ENCODE peak calls at places on chromosomes 11 and 22, in six cellular contexts. G, U, A, D, O and N are unnamed samples.

GRCh38 chr11:83475741-83476140 is 189.6 kb upstream of the CCDC90B start:
- DNase-seq in G (no peak), U (no peak), A (no peak), D (no peak), O (no peak), N (no peak)

GRCh38 chr11:17164361-17165246 is 43.2 kb downstream of the PIK3C2A start:
- DNase-seq in G (peak; percentile 25), U (no peak), A (no peak), D (no peak), O (no peak), N (no peak)

GRCh38 chr22:50473855-50474671 is 772 bp downstream of the SBF1 start:
- DNase-seq in G (no peak), U (no peak), A (no peak), D (no peak), O (no peak), N (no peak)

GRCh38 chr11:1303973-1304372 is 5.5 kb downstream of the TOLLIP start:
- DNase-seq in G (no peak), U (no peak), A (peak; percentile 36), D (no peak), O (no peak), N (no peak)

GRCh38 chr11:77821349-77821851 is 456 bp downstream of the AAMDC start:
- DNase-seq in G (peak; percentile 39), U (no peak), A (peak; percentile 44), D (no peak), O (no peak), N (no peak)

GRCh38 chr11:75583710-75584658 is 21.9 kb downstream of the SERPINH1 start:
- DNase-seq in G (peak; percentile 75), U (no peak), A (peak; percentile 68), D (peak; percentile 69), O (no peak), N (no peak)

GRCh38 chr11:1390603-1391164 is 950 bp downstream of the BRSK2 start:
- DNase-seq in G (no peak), U (no peak), A (no peak), D (no peak), O (no peak), N (no peak)

GRCh38 chr11:78753297-78753696 is 178.6 kb upstream of the NARS2 start:
- DNase-seq in G (no peak), U (no peak), A (no peak), D (no peak), O (no peak), N (no peak)

GRCh38 chr22:46150615-46151423 is 493 bp downstream of the PPARA start:
- DNase-seq in G (no peak), U (peak; percentile 25), A (no peak), D (peak; percentile 29), O (no peak), N (no peak)

GRCh38 chr22:46346680-46347405 is 11.3 kb downstream of the TRMU start:
- DNase-seq in G (no peak), U (no peak), A (no peak), D (no peak), O (no peak), N (no peak)

GRCh38 chr11:5625281-5625680 is 480 bp downstream of the TRIM34 start:
- DNase-seq in G (no peak), U (no peak), A (no peak), D (no peak), O (no peak), N (no peak)

DNA sequence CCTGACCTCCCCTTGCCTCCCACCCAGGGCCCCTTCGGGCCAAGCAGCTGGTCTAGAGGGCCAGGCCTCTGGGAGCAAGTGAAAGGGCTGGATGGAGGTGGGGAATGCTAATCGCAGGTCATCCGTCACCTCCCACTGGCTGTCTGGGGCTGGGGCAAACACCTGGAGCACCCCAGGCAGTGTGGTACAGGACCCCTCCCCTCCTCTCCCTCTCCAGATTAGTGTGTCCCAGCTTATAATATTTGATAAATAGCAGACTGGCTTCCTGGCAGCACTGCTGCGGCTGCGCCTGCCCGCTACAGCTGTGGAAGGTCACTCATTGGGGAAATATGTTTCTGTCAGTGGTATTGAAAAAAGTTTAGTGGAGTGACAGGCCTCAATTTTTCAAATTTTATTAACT is 90.7 kb upstream of the PHOX2A start:
- DNase-seq in G (no peak), U (no peak), A (no peak), D (no peak), O (no peak), N (no peak)
- H3K27ac ChIP-seq in G (no peak overlapping the region), U (no peak overlapping the region), A (no peak overlapping the region), D (no peak overlapping the region), O (no peak overlapping the region), N (no peak overlapping the region)

GRCh38 chr22:23365524-23365923 is 185.2 kb downstream of the BCR start:
- DNase-seq in G (no peak), U (no peak), A (no peak), D (no peak), O (no peak), N (no peak)

GRCh38 chr22:23365961-23366360 is 185.7 kb downstream of the BCR start:
- DNase-seq in G (no peak), U (no peak), A (no peak), D (no peak), O (no peak), N (no peak)

GRCh38 chr22:23363683-23364082 is 183.4 kb downstream of the BCR start:
- DNase-seq in G (no peak), U (no peak), A (no peak), D (no peak), O (no peak), N (no peak)

GRCh38 chr22:23361676-23362075 is 181.4 kb downstream of the BCR start:
- DNase-seq in G (no peak), U (no peak), A (no peak), D (no peak), O (no peak), N (no peak)

DNA sequence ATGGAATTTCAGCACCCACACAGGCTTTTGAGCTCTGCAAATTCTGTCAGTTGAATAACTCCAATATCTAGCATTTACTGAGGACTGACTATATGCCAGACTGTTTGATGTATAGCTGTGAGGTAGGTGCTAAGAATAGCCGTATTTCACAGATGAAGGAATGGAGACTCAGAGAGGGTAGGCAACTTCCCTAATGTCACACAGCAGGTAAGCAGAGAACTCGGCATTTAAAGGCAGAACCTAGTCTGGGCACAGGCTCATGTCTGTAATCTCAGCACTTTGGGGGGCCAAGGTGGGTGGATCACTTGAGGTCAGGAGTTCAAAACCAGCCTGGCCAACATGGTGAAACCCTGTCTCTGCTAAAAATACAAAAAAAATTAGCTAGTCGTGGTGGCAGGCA is 184.1 kb downstream of the BCR start:
- DNase-seq in G (no peak), U (no peak), A (no peak), D (no peak), O (no peak), N (no peak)
- H3K27me3 ChIP-seq in G (peaks cover 6% of the 10 kb centered on the region), U (peaks cover 8% of the 10 kb centered on the region), A (no peaks in the 10 kb centered on the region), D (no peaks in the 10 kb centered on the region), O (peaks cover 5% of the 10 kb centered on the region), N (peaks cover 59% of the 10 kb centered on the region)

GRCh38 chr22:41197046-41197807 is 7.9 kb upstream of the L3MBTL2 start:
- DNase-seq in G (peak; percentile 71), U (peak; percentile 72), A (peak; percentile 84), D (peak; percentile 77), O (no peak), N (no peak)
- H3K27ac ChIP-seq in G (peak overlapping the region; percentile 42), U (no peak overlapping the region), A (peak overlapping the region; percentile 60), D (no peak overlapping the region), O (no peak overlapping the region), N (no peak overlapping the region)

DNA sequence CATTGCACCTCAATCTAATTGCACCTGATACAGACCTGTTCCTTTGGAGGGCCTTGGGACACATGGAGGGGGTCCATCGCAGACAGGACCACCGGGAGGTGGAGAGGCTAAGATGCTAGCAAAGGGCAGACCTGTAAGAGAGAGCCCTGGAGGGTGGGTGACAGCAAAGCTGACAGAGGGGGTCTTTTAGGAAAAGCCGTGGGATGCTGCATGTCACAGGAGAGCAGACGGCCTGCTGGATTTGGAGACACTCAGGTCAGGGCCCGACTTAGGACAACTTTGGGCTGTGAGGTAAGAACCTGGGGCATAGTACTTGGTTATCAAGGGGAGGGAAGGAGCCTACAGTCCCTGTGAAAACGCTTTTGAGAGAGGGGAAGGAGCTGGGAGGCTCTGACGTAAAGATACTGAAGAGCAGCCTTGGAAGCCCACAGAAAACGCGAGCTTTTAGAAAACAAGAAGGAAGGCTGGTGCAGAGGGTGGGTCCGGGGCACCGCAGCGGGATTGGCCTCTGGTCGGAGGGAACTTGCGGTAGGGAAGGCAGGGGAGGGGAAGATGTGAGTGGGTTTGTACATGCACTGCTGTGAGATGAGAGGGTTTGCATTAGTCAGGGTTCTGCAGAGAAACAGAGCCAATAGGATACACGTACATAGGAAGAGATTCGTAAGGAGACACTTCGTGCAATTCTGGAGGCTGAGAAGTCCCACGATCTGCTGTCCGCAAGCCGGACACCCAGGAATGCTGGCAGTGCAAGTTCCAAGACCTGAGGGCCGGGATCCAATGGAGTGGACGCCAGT is 868.5 kb downstream of the TBC1D22A start:
- DNase-seq in G (no peak), U (no peak), A (no peak), D (no peak), O (no peak), N (no peak)
- H3K27me3 ChIP-seq in G (peaks cover 3% of the 10 kb centered on the region), U (no peaks in the 10 kb centered on the region), A (no peaks in the 10 kb centered on the region), D (no peaks in the 10 kb centered on the region), O (no peaks in the 10 kb centered on the region), N (no peaks in the 10 kb centered on the region)

GRCh38 chr22:42972592-42973535 is 42.1 kb downstream of the PACSIN2 start:
- DNase-seq in G (no peak), U (no peak), A (no peak), D (no peak), O (no peak), N (no peak)
- H3K27ac ChIP-seq in G (no peak overlapping the region), U (no peak overlapping the region), A (peak overlapping the region; percentile 24), D (no peak overlapping the region), O (no peak overlapping the region), N (no peak overlapping the region)

GRCh38 chr11:69102161-69102695 is 53.5 kb downstream of the TPCN2 start:
- DNase-seq in G (no peak), U (no peak), A (no peak), D (no peak), O (no peak), N (no peak)
- H3K27me3 ChIP-seq in G (peaks cover 4% of the 10 kb centered on the region), U (no peaks in the 10 kb centered on the region), A (no peaks in the 10 kb centered on the region), D (no peaks in the 10 kb centered on the region), O (peaks cover 11% of the 10 kb centered on the region), N (no peaks in the 10 kb centered on the region)

DNA sequence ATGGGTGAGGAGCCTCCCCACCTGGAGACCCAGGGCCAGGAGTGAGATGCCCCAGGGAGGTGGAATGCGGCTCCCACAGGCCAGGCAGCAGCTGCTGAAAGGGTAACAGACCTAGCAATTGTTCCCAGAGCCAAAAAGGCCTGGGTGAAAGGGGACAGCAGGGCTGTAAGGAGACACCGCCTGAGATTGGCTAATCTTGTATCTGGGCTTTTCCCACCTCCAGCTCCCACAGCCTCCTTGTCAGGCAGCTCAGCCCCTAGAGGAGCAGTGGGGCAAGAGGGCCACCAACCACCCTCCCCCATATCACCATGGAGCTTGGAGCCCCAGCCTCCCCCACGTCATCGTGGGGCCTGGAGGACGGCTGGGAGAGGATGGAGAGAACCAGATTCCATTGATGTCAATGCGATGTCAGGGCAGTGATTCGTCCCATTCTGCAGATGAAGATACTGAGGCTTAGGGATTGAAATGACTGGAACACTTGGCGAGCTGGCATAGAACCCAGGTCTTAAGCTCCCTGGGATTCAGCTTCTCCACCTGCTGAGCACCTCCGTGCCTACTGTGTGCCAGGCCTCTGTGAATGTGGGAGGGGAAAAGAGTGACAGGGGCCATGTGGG is 2.9 kb upstream of the MGAT3 start:
- DNase-seq in G (no peak), U (no peak), A (no peak), D (no peak), O (no peak), N (no peak)
- H3K27ac ChIP-seq in G (no peak overlapping the region), U (no peak overlapping the region), A (no peak overlapping the region), D (peak overlapping the region; percentile 69), O (no peak overlapping the region), N (no peak overlapping the region)